ENCODE peak calls at places on chromosome 1, in four cellular contexts. F is A549, Z is NB4, M is spleen. Q is an unnamed sample.

GRCh38 chr1:116699605-116700004 is 32.1 kb upstream of the IGSF3 start:
- DNase-seq in F (no peak), Z (no peak), M (no peak), Q (no peak)

GRCh38 chr1:221886311-221887090 is 144.6 kb upstream of the DUSP10 start:
- DNase-seq in F (peak; percentile 5), Z (no peak), M (no peak), Q (no peak)

GRCh38 chr1:243564814-243565213 is 285.2 kb downstream of the AKT3 start:
- DNase-seq in F (no peak), Z (no peak), M (no peak), Q (no peak)

GRCh38 chr1:117820694-117821381 is 108.6 kb downstream of the GDAP2 start:
- DNase-seq in F (no peak), Z (no peak), M (no peak), Q (no peak)

GRCh38 chr1:65225179-65225578 is 77.2 kb downstream of the AK4 start:
- DNase-seq in F (no peak), Z (no peak), M (no peak), Q (no peak)

GRCh38 chr1:38950553-38950952 is 8.9 kb upstream of the RHBDL2 start:
- DNase-seq in F (no peak), Z (no peak), M (no peak), Q (no peak)

GRCh38 chr1:1956586-1957532 is 37.8 kb upstream of the TMEM52 start:
- DNase-seq in F (no peak), Z (no peak), M (peak; percentile 57), Q (no peak)

GRCh38 chr1:157993179-157994080 is at the start of gene KIRREL1:
- DNase-seq in F (no peak), Z (peak; percentile 9), M (peak; percentile 70), Q (peak; percentile 11)

GRCh38 chr1:228302086-228302485 is 94.2 kb downstream of the OBSCN start:
- DNase-seq in F (no peak), Z (no peak), M (no peak), Q (no peak)

GRCh38 chr1:202844935-202845334 is 34.2 kb downstream of the PCAT6 start:
- DNase-seq in F (no peak), Z (no peak), M (no peak), Q (no peak)

GRCh38 chr1:25782608-25783201 is 17.3 kb upstream of the SELENON start:
- DNase-seq in F (no peak), Z (no peak), M (no peak), Q (no peak)

GRCh38 chr1:63704443-63704842 is 69.4 kb upstream of the ROR1 start:
- DNase-seq in F (peak; percentile 33), Z (no peak), M (no peak), Q (no peak)

GRCh38 chr1:38083541-38083940 is 36.9 kb upstream of the POU3F1 start:
- DNase-seq in F (no peak), Z (no peak), M (no peak), Q (no peak)

GRCh38 chr1:54849219-54850081 is 37.5 kb downstream of the DHCR24 start:
- DNase-seq in F (no peak), Z (no peak), M (no peak), Q (no peak)

GRCh38 chr1:206464456-206464964 is 5.8 kb upstream of the IKBKE start:
- DNase-seq in F (no peak), Z (no peak), M (peak; percentile 14), Q (peak; percentile 49)

GRCh38 chr1:26853156-26853555 is 9.8 kb upstream of the SFN start:
- DNase-seq in F (peak; percentile 89), Z (peak; percentile 77), M (peak; percentile 91), Q (peak; percentile 92)

GRCh38 chr1:194919146-194919545 is 1689.1 kb downstream of the KCNT2 start:
- DNase-seq in F (no peak), Z (no peak), M (no peak), Q (no peak)

GRCh38 chr1:70146488-70146887 is 58.9 kb downstream of the LRRC40 start:
- DNase-seq in F (no peak), Z (no peak), M (no peak), Q (no peak)

GRCh38 chr1:77010937-77011336 is 143.7 kb downstream of the ST6GALNAC5 start:
- DNase-seq in F (no peak), Z (no peak), M (no peak), Q (no peak)

GRCh38 chr1:2543543-2544092 is 12.6 kb upstream of the TNFRSF14 start:
- DNase-seq in F (no peak), Z (peak; percentile 78), M (no peak), Q (peak; percentile 53)

GRCh38 chr1:234474375-234474774 is 4.6 kb downstream of the TARBP1 start:
- DNase-seq in F (no peak), Z (no peak), M (no peak), Q (no peak)

GRCh38 chr1:20717452-20718342 is at the start of gene KIF17:
- DNase-seq in F (peak; percentile 33), Z (peak; percentile 66), M (peak; percentile 92), Q (peak; percentile 84)

GRCh38 chr1:217088521-217089221 is 365.4 kb upstream of the ESRRG start:
- DNase-seq in F (no peak), Z (no peak), M (no peak), Q (no peak)

GRCh38 chr1:91742848-91743292 is 143.1 kb downstream of the TGFBR3 start:
- DNase-seq in F (no peak), Z (no peak), M (no peak), Q (no peak)

GRCh38 chr1:199282910-199283309 is 644.1 kb downstream of the PTPRC start:
- DNase-seq in F (no peak), Z (peak; percentile 29), M (no peak), Q (no peak)

GRCh38 chr1:73821520-73821919 is 376.5 kb downstream of the LRRIQ3 start:
- DNase-seq in F (no peak), Z (no peak), M (no peak), Q (no peak)

GRCh38 chr1:234658143-234658542 is 48.2 kb upstream of the IRF2BP2 start:
- DNase-seq in F (no peak), Z (no peak), M (no peak), Q (no peak)

GRCh38 chr1:21624577-21625389 is 44.4 kb downstream of the RAP1GAP start:
- DNase-seq in F (no peak), Z (no peak), M (no peak), Q (no peak)

GRCh38 chr1:15043934-15044333 is 109.6 kb upstream of the TMEM51 start:
- DNase-seq in F (no peak), Z (no peak), M (no peak), Q (no peak)

GRCh38 chr1:165408518-165408917 is 36.4 kb downstream of the RXRG start:
- DNase-seq in F (peak; percentile 39), Z (peak; percentile 51), M (no peak), Q (no peak)

GRCh38 chr1:82453511-82454185 is 652.9 kb downstream of the ADGRL2 start:
- DNase-seq in F (no peak), Z (no peak), M (no peak), Q (no peak)

GRCh38 chr1:55969322-55969721 is 610.0 kb downstream of the PLPP3 start:
- DNase-seq in F (no peak), Z (no peak), M (no peak), Q (no peak)

GRCh38 chr1:23996700-23997229 is 16.6 kb upstream of the SRSF10 start:
- DNase-seq in F (no peak), Z (no peak), M (no peak), Q (no peak)

DNA sequence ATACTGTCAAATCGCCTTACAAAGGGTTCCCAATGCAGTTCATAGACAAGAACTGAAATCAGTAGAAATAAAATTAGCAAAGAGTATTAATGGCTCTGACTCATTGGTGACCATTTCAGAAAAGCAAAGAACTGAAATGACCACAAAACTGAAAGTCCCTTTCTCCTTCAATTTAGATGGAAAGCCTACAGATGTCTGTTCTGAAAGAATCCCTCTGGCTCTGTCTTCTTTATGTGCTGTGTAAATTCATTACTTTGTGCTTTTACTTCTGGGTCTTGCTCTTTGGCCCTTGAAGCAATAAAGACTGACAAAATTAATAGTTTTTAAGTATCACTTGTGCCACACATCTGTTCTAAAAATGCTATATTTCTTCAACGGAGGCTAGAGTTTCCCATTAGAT is 62.7 kb upstream of the GPR89A start:
- DNase-seq in F (no peak), Z (no peak), M (no peak), Q (no peak)
- TF ChIP-seq POLR2A in F (no peak), Z (no peak), M (no peak), Q (no peak)

GRCh38 chr1:226723640-226724532 is 15.2 kb downstream of the ITPKB start:
- DNase-seq in F (no peak), Z (peak; percentile 46), M (no peak), Q (no peak)
- TF ChIP-seq POLR2A in F (no peak), Z (no peak), M (no peak), Q (no peak)

DNA sequence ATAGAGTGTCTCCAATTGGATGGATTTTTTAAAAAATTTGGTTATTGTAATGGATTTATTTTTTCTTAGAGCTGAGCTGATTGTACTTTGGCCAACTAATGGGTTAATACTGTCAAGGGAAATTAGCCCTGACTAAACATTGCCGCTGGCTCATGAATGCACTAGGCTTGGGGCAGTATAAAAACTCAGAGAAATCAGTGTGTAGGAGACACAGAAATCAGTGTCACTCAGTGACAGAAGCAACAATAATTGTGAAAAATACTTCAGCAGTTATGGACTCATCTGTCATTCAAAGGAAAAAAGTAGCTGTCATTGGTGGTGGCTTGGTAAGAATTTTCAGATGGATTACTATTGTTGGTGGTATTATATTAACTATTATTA is at the start of gene KMO:
- DNase-seq in F (no peak), Z (peak; percentile 49), M (no peak), Q (peak; percentile 13)
- TF ChIP-seq POLR2A in F (no peak), Z (no peak), M (no peak), Q (no peak)

GRCh38 chr1:145993618-145994390 is 2.6 kb downstream of the TXNIP start:
- DNase-seq in F (no peak), Z (no peak), M (no peak), Q (peak; percentile 35)

GRCh38 chr1:145995964-145996432 is 381 bp downstream of the TXNIP start:
- DNase-seq in F (no peak), Z (no peak), M (no peak), Q (peak; percentile 48)

GRCh38 chr1:145996433-145997155 is at the start of gene TXNIP:
- DNase-seq in F (peak; percentile 99), Z (peak; percentile 99), M (peak; percentile 100), Q (peak; percentile 98)

GRCh38 chr1:145994391-145995120 is 1.8 kb downstream of the TXNIP start:
- DNase-seq in F (no peak), Z (peak; percentile 44), M (no peak), Q (peak; percentile 75)

GRCh38 chr1:145995148-145995851 is 1.1 kb downstream of the TXNIP start:
- DNase-seq in F (no peak), Z (peak; percentile 34), M (no peak), Q (peak; percentile 66)
- TF ChIP-seq POLR2A in F (no peak), Z (no peak), M (no peak), Q (no peak)

Q was measured in erythroblast.